ENCODE peak calls at places on chromosomes 1 and 21, in seven cellular contexts. T, P, F, X, K, H and J are unnamed samples.

GRCh38 chr1:209134001-209134400 is 449.5 kb upstream of the CAMK1G start:
- DNase-seq in T (no peak), P (no peak), F (no peak), X (no peak), K (no peak), H (no peak), J (no peak)

GRCh38 chr1:227472772-227473171 is 90.6 kb upstream of the ZNF678 start:
- DNase-seq in T (no peak), P (no peak), F (no peak), X (no peak), K (no peak), H (no peak), J (no peak)

GRCh38 chr1:207619833-207620572 is 24.9 kb upstream of the CR1L start:
- DNase-seq in T (peak; percentile 31), P (no peak), F (peak; percentile 24), X (no peak), K (peak; percentile 8), H (peak; percentile 57), J (no peak)

GRCh38 chr21:16532841-16533240 is 803.1 kb downstream of the USP25 start:
- DNase-seq in T (peak; percentile 62), P (no peak), F (no peak), X (no peak), K (no peak), H (peak; percentile 46), J (no peak)

GRCh38 chr21:21415741-21416140 is 417.5 kb downstream of the NCAM2 start:
- DNase-seq in T (peak; percentile 56), P (no peak), F (no peak), X (no peak), K (no peak), H (no peak), J (no peak)

GRCh38 chr1:67874501-67875111 is 41.3 kb upstream of the GNG12 start:
- DNase-seq in T (peak; percentile 86), P (no peak), F (no peak), X (no peak), K (no peak), H (no peak), J (no peak)

GRCh38 chr1:233340031-233340555 is 12.6 kb downstream of the MAP3K21 start:
- DNase-seq in T (no peak), P (no peak), F (no peak), X (no peak), K (no peak), H (no peak), J (no peak)

GRCh38 chr1:172938676-172939075 is 112.1 kb downstream of the TNFSF18 start:
- DNase-seq in T (peak; percentile 63), P (no peak), F (no peak), X (no peak), K (no peak), H (peak; percentile 53), J (no peak)

GRCh38 chr1:234499119-234500039 is 20.4 kb upstream of the TARBP1 start:
- DNase-seq in T (peak; percentile 91), P (peak; percentile 96), F (peak; percentile 95), X (peak; percentile 96), K (peak; percentile 78), H (peak; percentile 94), J (peak; percentile 73)

GRCh38 chr1:93672069-93672468 is 9.6 kb downstream of the BCAR3 start:
- DNase-seq in T (peak; percentile 84), P (peak; percentile 87), F (peak; percentile 69), X (no peak), K (no peak), H (peak; percentile 44), J (no peak)

GRCh38 chr21:40047211-40047610 is 180.0 kb downstream of the PCP4 start:
- DNase-seq in T (no peak), P (no peak), F (no peak), X (no peak), K (no peak), H (no peak), J (no peak)

GRCh38 chr1:63317007-63317813 is 5.2 kb upstream of the FOXD3 start:
- DNase-seq in T (peak; percentile 27), P (peak; percentile 80), F (no peak), X (no peak), K (no peak), H (peak; percentile 84), J (no peak)

GRCh38 chr21:14718957-14719356 is 172.8 kb upstream of the SAMSN1 start:
- DNase-seq in T (no peak), P (no peak), F (no peak), X (no peak), K (no peak), H (no peak), J (no peak)

GRCh38 chr1:55584521-55585401 is 369.6 kb upstream of the USP24 start:
- DNase-seq in T (peak; percentile 67), P (no peak), F (peak; percentile 48), X (no peak), K (peak; percentile 63), H (no peak), J (no peak)

GRCh38 chr1:206932271-206932670 is 10.5 kb upstream of the FCMR start:
- DNase-seq in T (no peak), P (no peak), F (no peak), X (no peak), K (no peak), H (no peak), J (no peak)

GRCh38 chr1:112995890-112996289 is 39.9 kb upstream of the SLC16A1 start:
- DNase-seq in T (peak; percentile 22), P (no peak), F (no peak), X (no peak), K (no peak), H (peak; percentile 76), J (no peak)

GRCh38 chr1:119920104-119920968 is 24.0 kb upstream of the ADAM30 start:
- DNase-seq in T (no peak), P (no peak), F (no peak), X (no peak), K (no peak), H (no peak), J (no peak)

GRCh38 chr1:15799928-15800835 is 7.3 kb downstream of the UQCRHL start:
- DNase-seq in T (peak; percentile 41), P (peak; percentile 74), F (peak; percentile 43), X (no peak), K (no peak), H (peak; percentile 89), J (no peak)

GRCh38 chr1:203671808-203672207 is 45.2 kb downstream of the ATP2B4 start:
- DNase-seq in T (no peak), P (peak; percentile 76), F (no peak), X (no peak), K (no peak), H (no peak), J (no peak)
- H3K4me3 ChIP-seq in T (peak overlapping the region; percentile 17), P (no peak overlapping the region), F (no peak overlapping the region), X (no peak overlapping the region), K (no peak overlapping the region), H (no peak overlapping the region), J (no peak overlapping the region)

GRCh38 chr1:182415789-182416188 is 15.3 kb upstream of the TEDDM1 start:
- DNase-seq in T (no peak), P (no peak), F (no peak), X (no peak), K (no peak), H (peak; percentile 16), J (no peak)

GRCh38 chr1:182413486-182413885 is 13.0 kb upstream of the TEDDM1 start:
- DNase-seq in T (no peak), P (no peak), F (no peak), X (no peak), K (no peak), H (no peak), J (no peak)

GRCh38 chr1:182413969-182414368 is 13.5 kb upstream of the TEDDM1 start:
- DNase-seq in T (no peak), P (no peak), F (no peak), X (no peak), K (no peak), H (no peak), J (no peak)

GRCh38 chr1:182418929-182419328 is 18.5 kb upstream of the TEDDM1 start:
- DNase-seq in T (no peak), P (no peak), F (no peak), X (no peak), K (no peak), H (no peak), J (no peak)
- TF ChIP-seq CTCF in T (no peak), P (no peak), F (no peak), X (no peak), K (no peak), H (no peak), J (no peak)

GRCh38 chr1:116167625-116168276 is 56.6 kb downstream of the MAB21L3 start:
- DNase-seq in T (peak; percentile 13), P (no peak), F (no peak), X (no peak), K (no peak), H (peak; percentile 28), J (no peak)
- H3K4me3 ChIP-seq in T (peak overlapping the region; percentile 62), P (peak overlapping the region; percentile 67), F (peak overlapping the region; percentile 38), X (peak overlapping the region; percentile 63), K (peak overlapping the region; percentile 50), H (peak overlapping the region; percentile 47), J (peak overlapping the region; percentile 88)

GRCh38 chr1:246608616-246609376 is 42.5 kb downstream of the CNST start:
- DNase-seq in T (peak; percentile 88), P (peak; percentile 82), F (peak; percentile 55), X (no peak), K (peak; percentile 52), H (peak; percentile 92), J (no peak)
- TF ChIP-seq CTCF in T (peak; percentile 26), P (no peak), F (peak; percentile 13), X (no peak), K (peak; percentile 30), H (peak; percentile 40), J (no peak)

DNA sequence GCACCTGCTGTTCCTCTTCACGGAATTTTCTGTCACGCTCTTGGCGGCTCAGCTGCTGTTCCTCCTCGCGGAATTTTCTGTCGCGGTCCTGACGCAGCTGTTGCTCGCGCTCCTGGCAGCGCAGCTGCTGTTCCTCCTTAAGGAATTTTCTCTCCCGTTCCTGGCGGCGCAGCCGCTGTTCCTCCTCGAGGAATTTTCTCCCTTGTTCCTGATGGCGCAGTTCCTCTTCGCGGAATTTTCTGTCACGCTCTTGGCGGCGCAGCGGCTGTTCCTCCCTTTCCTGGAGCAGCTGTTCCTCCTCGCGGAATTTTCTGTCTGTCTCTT is 6.4 kb downstream of the TCHH start:
- DNase-seq in T (no peak), P (no peak), F (no peak), X (no peak), K (no peak), H (peak; percentile 10), J (no peak)
- H3K4me3 ChIP-seq in T (peak overlapping the region; percentile 53), P (no peak overlapping the region), F (no peak overlapping the region), X (peak overlapping the region; percentile 55), K (no peak overlapping the region), H (peak overlapping the region; percentile 58), J (no peak overlapping the region)